ENCODE peak calls at places on chromosome 10, in nine cellular contexts. G is neural progenitor cell; J is WERI-Rb-1; Y is vagina; U is GM23248; B is H1; L is pancreas; A is CD4-positive, CD25-positive, alpha-beta regulatory T cell; N is body of pancreas. I is an unnamed sample. For H3K36me3, the result is how much of the 10 kb centered on the place peaks cover.

GRCh38 chr10:17445400-17445998 is 8.9 kb downstream of the ST8SIA6 start:
- DNase-seq in G (peak), J (no peak), Y (no peak), U (no peak), B (no peak), L (no peak), A (no peak), N (no peak), I (no peak)

GRCh38 chr10:18117272-18117671 is 23.0 kb upstream of the CACNB2 start:
- DNase-seq in G (no peak), J (no peak), Y (no peak), U (no peak), B (no peak), L (no peak), A (no peak), N (no peak), I (no peak)

GRCh38 chr10:126021833-126022500 is 125.6 kb downstream of the FANK1 start:
- DNase-seq in G (no peak), J (peak), Y (no peak), U (peak), B (no peak), L (no peak), A (no peak), N (no peak), I (no peak)

GRCh38 chr10:70424320-70424719 is 17.2 kb downstream of the NODAL start:
- DNase-seq in G (no peak), J (no peak), Y (no peak), U (no peak), B (no peak), L (no peak), A (no peak), N (no peak), I (no peak)

GRCh38 chr10:7505196-7505595 is 94.4 kb upstream of the SFMBT2 start:
- DNase-seq in G (no peak), J (no peak), Y (no peak), U (no peak), B (no peak), L (no peak), A (no peak), N (no peak), I (no peak)

GRCh38 chr10:98659951-98660350 is 213.2 kb upstream of the HPS1 start:
- DNase-seq in G (no peak), J (no peak), Y (no peak), U (no peak), B (no peak), L (no peak), A (no peak), N (no peak), I (no peak)

GRCh38 chr10:3563298-3563697 is 221.7 kb downstream of the KLF6 start:
- DNase-seq in G (no peak), J (no peak), Y (no peak), U (no peak), B (no peak), L (no peak), A (no peak), N (no peak), I (no peak)

GRCh38 chr10:113961261-113961938 is 82.3 kb upstream of the ADRB1 start:
- DNase-seq in G (no peak), J (no peak), Y (no peak), U (no peak), B (no peak), L (no peak), A (peak), N (no peak), I (no peak)

GRCh38 chr10:86961481-86962091 is 3.2 kb downstream of the SNCG start:
- DNase-seq in G (no peak), J (no peak), Y (no peak), U (peak), B (no peak), L (no peak), A (no peak), N (peak), I (no peak)

GRCh38 chr10:117007080-117007479 is 2.1 kb upstream of the SHTN1 start:
- DNase-seq in G (no peak), J (no peak), Y (no peak), U (peak), B (no peak), L (no peak), A (no peak), N (no peak), I (no peak)

GRCh38 chr10:90788987-90789386 is 68.9 kb downstream of the HTR7 start:
- DNase-seq in G (no peak), J (no peak), Y (no peak), U (no peak), B (no peak), L (no peak), A (no peak), N (no peak), I (no peak)

GRCh38 chr10:124701435-124701834 is 42.7 kb downstream of the FAM53B start:
- DNase-seq in G (no peak), J (no peak), Y (no peak), U (peak), B (no peak), L (peak), A (no peak), N (peak), I (no peak)

GRCh38 chr10:103451091-103451801 is 924 bp downstream of the CALHM2 start:
- DNase-seq in G (no peak), J (no peak), Y (no peak), U (peak), B (no peak), L (no peak), A (peak), N (peak), I (no peak)

GRCh38 chr10:58189269-58189668 is 78.4 kb downstream of the IPMK start:
- DNase-seq in G (no peak), J (no peak), Y (no peak), U (peak), B (no peak), L (no peak), A (no peak), N (no peak), I (no peak)

GRCh38 chr10:76007206-76007605 is 575.8 kb downstream of the LRMDA start:
- DNase-seq in G (peak), J (no peak), Y (no peak), U (no peak), B (no peak), L (no peak), A (no peak), N (no peak), I (no peak)

DNA sequence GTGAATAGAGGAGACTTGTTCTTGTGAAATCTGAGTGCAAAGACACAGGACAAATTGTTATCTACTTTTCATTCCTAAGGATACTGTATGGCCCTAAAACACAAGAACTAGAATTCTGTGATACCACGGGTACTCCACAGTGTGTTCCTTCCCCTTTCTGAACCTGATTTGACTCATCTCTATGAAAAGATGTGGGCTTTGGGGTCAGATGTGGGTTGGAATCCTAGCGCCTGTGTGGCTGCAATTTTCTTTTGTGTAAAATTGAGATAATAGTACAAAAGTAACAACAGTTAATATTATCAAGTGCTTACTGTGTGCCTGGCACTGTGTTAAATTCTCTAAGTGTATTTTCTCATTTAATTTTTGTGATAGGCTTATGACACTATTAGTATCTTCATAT is 8.1 kb downstream of the SRGN start:
- DNase-seq in G (no peak), J (no peak), Y (no peak), U (no peak), B (no peak), L (no peak), A (no peak), N (no peak), I (no peak)
- H3K27ac ChIP-seq in G (no peak), J (no peak), Y (no peak), U (no peak), B (no peak), L (no peak), A (no peak), N (no peak), I (no peak)

GRCh38 chr10:6202098-6202683 is 541 bp upstream of the PFKFB3 start:
- DNase-seq in G (peak), J (no peak), Y (no peak), U (no peak), B (peak), L (no peak), A (no peak), N (no peak), I (no peak)
- H3K4me3 ChIP-seq in G (peak), J (no peak), Y (peak), U (peak), B (peak), L (peak), A (peak), N (peak), I (peak)

GRCh38 chr10:5764422-5765297 is 48.6 kb downstream of the GDI2 start:
- DNase-seq in G (no peak), J (no peak), Y (no peak), U (no peak), B (no peak), L (no peak), A (no peak), N (no peak), I (no peak)
- H3K36me3 ChIP-seq in G (under half), J (under half), Y (half or more), U (half or more), B (under half), L (half or more), A (half or more), N (under half), I (under half)

DNA sequence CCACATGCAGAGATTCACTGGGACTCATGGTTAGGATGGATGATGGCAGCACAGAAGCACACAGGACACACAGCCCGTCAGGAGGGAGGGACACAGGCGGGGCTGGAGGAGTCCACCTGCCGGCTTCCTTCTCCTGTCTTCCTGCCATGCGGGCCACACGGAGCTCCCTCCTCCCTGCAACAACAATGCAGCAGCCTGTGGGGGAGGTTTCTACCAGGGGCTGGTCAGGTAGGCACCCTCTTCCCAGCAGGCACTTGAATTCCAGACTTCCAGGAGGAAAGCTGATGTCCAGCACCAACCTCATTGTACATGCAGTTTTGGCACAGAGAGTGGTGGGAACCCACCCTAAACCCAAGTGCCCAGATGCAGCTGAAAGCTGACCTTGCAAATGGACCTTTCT is 341.2 kb downstream of the GLRX3 start:
- DNase-seq in G (no peak), J (no peak), Y (no peak), U (no peak), B (no peak), L (no peak), A (no peak), N (no peak), I (no peak)
- H3K27ac ChIP-seq in G (no peak), J (no peak), Y (no peak), U (no peak), B (no peak), L (no peak), A (no peak), N (no peak), I (no peak)

DNA sequence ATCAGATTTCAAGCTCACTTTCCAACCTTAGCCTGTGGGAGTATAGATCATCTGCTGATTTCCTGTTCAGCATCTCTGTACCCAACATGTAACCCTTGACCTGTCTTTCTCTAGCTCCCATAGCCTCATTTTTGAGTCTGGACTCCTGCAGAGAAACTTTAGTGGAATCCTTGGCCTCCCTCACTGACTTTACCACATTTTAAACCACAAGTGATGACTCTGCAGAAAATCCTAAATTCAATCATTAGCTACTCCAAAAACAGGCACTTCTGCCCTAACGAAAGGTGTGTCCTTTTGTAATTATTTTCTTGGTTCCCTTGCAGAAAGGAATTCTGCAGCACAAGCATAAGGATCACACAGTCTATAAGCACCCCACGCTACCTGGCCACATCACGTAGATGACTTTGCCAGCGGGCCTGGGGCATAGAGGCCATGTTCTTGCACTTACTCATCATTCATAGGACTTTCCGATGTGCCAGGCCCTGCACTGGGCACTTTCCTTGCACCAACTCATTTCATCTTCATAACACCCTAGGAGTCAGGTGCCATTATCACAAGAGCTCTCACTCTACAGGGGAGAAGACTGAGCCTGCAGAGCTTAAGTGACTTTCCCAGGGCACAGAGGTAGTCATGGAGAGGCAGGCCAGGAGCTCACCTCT is 57.2 kb upstream of the OPALIN start:
- DNase-seq in G (no peak), J (no peak), Y (peak), U (no peak), B (peak), L (no peak), A (no peak), N (no peak), I (no peak)
- H3K4me3 ChIP-seq in G (no peak), J (no peak), Y (no peak), U (no peak), B (no peak), L (no peak), A (no peak), N (no peak), I (no peak)

DNA sequence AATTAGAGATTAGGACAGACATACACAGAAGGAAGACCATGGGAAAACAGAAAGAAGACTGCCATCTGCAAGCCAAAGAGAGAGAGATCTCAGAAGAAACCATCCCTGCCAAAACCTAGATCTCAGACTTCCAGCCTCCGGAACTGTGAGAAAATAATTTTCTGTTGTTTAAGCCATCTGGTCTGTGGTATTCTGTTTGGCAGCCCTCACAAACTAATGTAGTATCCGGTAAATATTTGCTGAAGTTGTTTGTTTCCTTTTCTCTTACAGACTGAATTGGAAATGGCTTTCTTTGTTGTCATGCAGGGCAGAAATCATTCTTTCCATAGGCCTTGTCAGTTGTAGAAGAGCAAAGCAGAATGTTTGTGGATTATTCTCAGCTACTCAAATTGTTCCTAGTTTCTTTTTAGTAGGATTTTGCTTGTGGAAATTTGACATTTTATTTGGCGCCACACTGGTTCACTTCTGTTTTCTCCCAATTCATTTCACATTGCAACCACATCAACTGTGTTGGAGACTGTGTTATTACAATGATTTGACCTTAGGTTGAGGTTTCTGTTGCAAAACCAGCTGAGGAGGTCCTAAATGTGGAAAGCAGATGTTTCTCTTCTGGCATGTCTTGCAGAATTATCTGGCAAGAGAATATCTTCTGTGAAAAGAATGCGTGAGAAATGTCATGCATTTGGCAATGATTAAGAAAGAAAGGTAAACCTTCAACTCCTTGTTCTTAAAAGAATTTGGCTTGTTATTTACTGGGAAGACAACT is 25.9 kb downstream of the ACTA2 start:
- DNase-seq in G (no peak), J (no peak), Y (no peak), U (peak), B (no peak), L (no peak), A (no peak), N (no peak), I (no peak)
- H3K36me3 ChIP-seq in G (under half), J (under half), Y (under half), U (under half), B (under half), L (under half), A (half or more), N (under half), I (under half)

DNA sequence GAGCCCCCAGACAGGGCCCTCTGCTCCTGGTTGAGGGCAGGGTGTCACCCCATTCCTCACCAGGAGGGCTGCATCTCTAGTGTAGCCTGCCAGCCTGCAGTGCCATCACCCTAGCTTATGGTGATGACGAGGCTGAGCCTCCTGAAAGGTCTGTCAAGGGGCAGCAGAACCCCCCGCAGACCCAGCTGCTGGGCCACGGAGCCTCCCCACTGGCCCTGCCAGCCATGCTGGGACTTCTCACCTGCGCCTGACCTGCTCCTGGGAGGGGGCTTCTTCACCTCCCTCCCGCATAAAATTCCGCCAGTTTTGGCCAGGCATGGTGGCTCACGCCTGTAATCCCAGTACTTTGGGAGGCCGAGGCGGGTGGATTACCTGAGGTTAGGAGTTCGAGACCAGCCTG is 40.4 kb upstream of the RASGEF1A start:
- DNase-seq in G (no peak), J (no peak), Y (no peak), U (no peak), B (no peak), L (no peak), A (no peak), N (no peak), I (no peak)
- H3K27ac ChIP-seq in G (no peak), J (no peak), Y (no peak), U (no peak), B (no peak), L (no peak), A (no peak), N (no peak), I (no peak)

DNA sequence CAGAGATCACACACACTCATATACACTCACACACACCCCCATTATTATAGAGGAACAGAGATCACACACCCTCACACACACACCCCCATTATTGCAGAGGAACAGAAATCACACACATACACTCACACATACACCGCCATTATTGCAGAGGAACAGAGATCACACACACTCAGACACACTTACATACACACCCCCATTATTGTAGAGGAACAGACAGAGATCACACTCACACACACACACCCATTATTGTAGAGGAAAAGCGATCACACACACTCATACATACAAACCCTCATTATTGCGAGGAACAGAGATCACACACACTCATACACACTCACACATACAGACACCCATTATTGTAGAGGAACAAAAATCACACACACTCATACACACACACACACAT is 239.0 kb downstream of the BUB3 start:
- DNase-seq in G (no peak), J (no peak), Y (no peak), U (no peak), B (no peak), L (no peak), A (no peak), N (no peak), I (no peak)
- H3K4me3 ChIP-seq in G (no peak), J (no peak), Y (no peak), U (no peak), B (no peak), L (no peak), A (no peak), N (no peak), I (no peak)

DNA sequence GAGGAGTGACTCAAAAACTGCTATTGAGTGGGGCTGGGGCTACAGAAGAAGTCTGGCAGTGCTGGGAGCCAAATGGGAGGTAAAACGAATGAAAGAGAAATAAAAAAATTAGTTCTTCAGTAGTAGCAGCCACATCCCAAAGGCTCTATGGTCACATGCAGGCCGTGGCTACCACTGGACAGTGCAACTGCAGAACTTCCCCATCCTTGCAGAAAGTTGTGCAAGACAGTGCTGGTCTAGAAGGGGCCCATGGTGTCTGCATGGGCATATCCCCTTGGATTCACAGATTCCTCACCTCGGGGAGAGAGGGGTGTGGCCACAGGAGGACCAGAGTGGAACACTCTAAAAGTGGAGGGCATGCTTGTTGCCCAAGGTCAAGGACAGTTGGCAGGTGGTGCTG is 47.6 kb downstream of the RPS24 start:
- DNase-seq in G (no peak), J (no peak), Y (no peak), U (no peak), B (no peak), L (no peak), A (no peak), N (no peak), I (no peak)
- H3K36me3 ChIP-seq in G (under half), J (under half), Y (under half), U (under half), B (under half), L (under half), A (under half), N (under half), I (under half)